ENCODE peak calls at places on chromosomes 7 and 10, in ten cellular contexts. One of them, this sample, is unnamed.

GRCh38 chr10:72083234-72084093 is 4.9 kb downstream of the SPOCK2 start:
- DNase-seq in body of pancreas: no peak
- DNase-seq in activated CD8-positive, alpha-beta memory T cell treated with anti-CD3 and anti-CD28 coated beads, Interleukin-2, amount 50 U/mL, for 48 hours: peak; percentile 68
- DNase-seq in T follicular helper cell: no peak
- DNase-seq in NAMALWA: no peak
- DNase-seq in fibroblast of mammary gland: no peak
- DNase-seq in M059J: no peak
- DNase-seq in NCI-H1092 treated with DMSO at 0.1 percent for 48 hours: no peak
- DNase-seq in cardiac fibroblast: no peak
- DNase-seq in left kidney: no peak
- DNase-seq in this sample: no peak

GRCh38 chr7:5429857-5430611 is 6.4 kb upstream of the TNRC18 start:
- DNase-seq in fibroblast of mammary gland: peak; percentile 49
- DNase-seq in left kidney: peak; percentile 84
- DNase-seq in cardiac fibroblast: peak; percentile 64
- DNase-seq in T follicular helper cell: no peak
- DNase-seq in M059J: peak; percentile 61
- DNase-seq in activated CD8-positive, alpha-beta memory T cell treated with anti-CD3 and anti-CD28 coated beads, Interleukin-2, amount 50 U/mL, for 48 hours: no peak
- DNase-seq in body of pancreas: peak; percentile 30
- DNase-seq in NCI-H1092 treated with DMSO at 0.1 percent for 48 hours: peak; percentile 63
- DNase-seq in NAMALWA: no peak
- DNase-seq in this sample: no peak

GRCh38 chr10:35384265-35384868 is 48.1 kb downstream of the CCNY start:
- DNase-seq in body of pancreas: no peak
- DNase-seq in T follicular helper cell: no peak
- DNase-seq in NCI-H1092 treated with DMSO at 0.1 percent for 48 hours: no peak
- DNase-seq in NAMALWA: no peak
- DNase-seq in fibroblast of mammary gland: peak; percentile 48
- DNase-seq in M059J: peak; percentile 8
- DNase-seq in activated CD8-positive, alpha-beta memory T cell treated with anti-CD3 and anti-CD28 coated beads, Interleukin-2, amount 50 U/mL, for 48 hours: no peak
- DNase-seq in left kidney: no peak
- DNase-seq in cardiac fibroblast: no peak
- DNase-seq in this sample: no peak

GRCh38 chr10:86632009-86632800 is 22.1 kb upstream of the OPN4 start:
- DNase-seq in T follicular helper cell: no peak
- DNase-seq in left kidney: peak; percentile 81
- DNase-seq in fibroblast of mammary gland: peak; percentile 14
- DNase-seq in NAMALWA: no peak
- DNase-seq in activated CD8-positive, alpha-beta memory T cell treated with anti-CD3 and anti-CD28 coated beads, Interleukin-2, amount 50 U/mL, for 48 hours: no peak
- DNase-seq in cardiac fibroblast: peak; percentile 21
- DNase-seq in body of pancreas: peak; percentile 72
- DNase-seq in NCI-H1092 treated with DMSO at 0.1 percent for 48 hours: peak; percentile 14
- DNase-seq in M059J: no peak
- DNase-seq in this sample: no peak

GRCh38 chr7:55048221-55048859 is 29.5 kb downstream of the EGFR start:
- DNase-seq in M059J: peak; percentile 44
- DNase-seq in left kidney: peak; percentile 56
- DNase-seq in fibroblast of mammary gland: peak; percentile 50
- DNase-seq in T follicular helper cell: no peak
- DNase-seq in activated CD8-positive, alpha-beta memory T cell treated with anti-CD3 and anti-CD28 coated beads, Interleukin-2, amount 50 U/mL, for 48 hours: no peak
- DNase-seq in NCI-H1092 treated with DMSO at 0.1 percent for 48 hours: peak; percentile 50
- DNase-seq in NAMALWA: no peak
- DNase-seq in body of pancreas: peak; percentile 64
- DNase-seq in cardiac fibroblast: no peak
- DNase-seq in this sample: no peak

GRCh38 chr7:98116656-98117461 is 10.2 kb downstream of the LMTK2 start:
- DNase-seq in cardiac fibroblast: no peak
- DNase-seq in T follicular helper cell: no peak
- DNase-seq in body of pancreas: peak; percentile 34
- DNase-seq in M059J: peak; percentile 70
- DNase-seq in NAMALWA: no peak
- DNase-seq in fibroblast of mammary gland: peak; percentile 16
- DNase-seq in NCI-H1092 treated with DMSO at 0.1 percent for 48 hours: no peak
- DNase-seq in left kidney: peak; percentile 58
- DNase-seq in activated CD8-positive, alpha-beta memory T cell treated with anti-CD3 and anti-CD28 coated beads, Interleukin-2, amount 50 U/mL, for 48 hours: no peak
- DNase-seq in this sample: no peak

GRCh38 chr7:8068892-8069686 is 100.5 kb downstream of the GLCCI1 start:
- DNase-seq in NCI-H1092 treated with DMSO at 0.1 percent for 48 hours: no peak
- DNase-seq in left kidney: no peak
- DNase-seq in activated CD8-positive, alpha-beta memory T cell treated with anti-CD3 and anti-CD28 coated beads, Interleukin-2, amount 50 U/mL, for 48 hours: no peak
- DNase-seq in cardiac fibroblast: no peak
- DNase-seq in fibroblast of mammary gland: no peak
- DNase-seq in body of pancreas: no peak
- DNase-seq in NAMALWA: no peak
- DNase-seq in T follicular helper cell: no peak
- DNase-seq in M059J: no peak
- DNase-seq in this sample: no peak

GRCh38 chr10:55627526-55628170 is 733.4 kb downstream of the ZWINT start:
- DNase-seq in activated CD8-positive, alpha-beta memory T cell treated with anti-CD3 and anti-CD28 coated beads, Interleukin-2, amount 50 U/mL, for 48 hours: no peak
- DNase-seq in NAMALWA: no peak
- DNase-seq in cardiac fibroblast: no peak
- DNase-seq in left kidney: peak; percentile 86
- DNase-seq in T follicular helper cell: no peak
- DNase-seq in fibroblast of mammary gland: no peak
- DNase-seq in M059J: no peak
- DNase-seq in body of pancreas: no peak
- DNase-seq in NCI-H1092 treated with DMSO at 0.1 percent for 48 hours: no peak
- DNase-seq in this sample: no peak

GRCh38 chr10:1050555-1050954 is 1.6 kb upstream of the IDI1 start:
- DNase-seq in cardiac fibroblast: no peak
- DNase-seq in left kidney: no peak
- DNase-seq in fibroblast of mammary gland: no peak
- DNase-seq in NCI-H1092 treated with DMSO at 0.1 percent for 48 hours: no peak
- DNase-seq in body of pancreas: no peak
- DNase-seq in NAMALWA: peak; percentile 86
- DNase-seq in activated CD8-positive, alpha-beta memory T cell treated with anti-CD3 and anti-CD28 coated beads, Interleukin-2, amount 50 U/mL, for 48 hours: no peak
- DNase-seq in M059J: no peak
- DNase-seq in T follicular helper cell: no peak
- DNase-seq in this sample: peak; percentile 18

GRCh38 chr10:17412323-17412722 is 42.1 kb downstream of the ST8SIA6 start:
- DNase-seq in activated CD8-positive, alpha-beta memory T cell treated with anti-CD3 and anti-CD28 coated beads, Interleukin-2, amount 50 U/mL, for 48 hours: no peak
- DNase-seq in M059J: no peak
- DNase-seq in fibroblast of mammary gland: no peak
- DNase-seq in NAMALWA: no peak
- DNase-seq in left kidney: peak; percentile 18
- DNase-seq in body of pancreas: peak; percentile 57
- DNase-seq in T follicular helper cell: no peak
- DNase-seq in NCI-H1092 treated with DMSO at 0.1 percent for 48 hours: no peak
- DNase-seq in cardiac fibroblast: no peak
- DNase-seq in this sample: no peak

GRCh38 chr10:68876919-68877250 is 24.2 kb upstream of the DDX50 start:
- DNase-seq in NAMALWA: no peak
- DNase-seq in M059J: no peak
- DNase-seq in fibroblast of mammary gland: no peak
- DNase-seq in activated CD8-positive, alpha-beta memory T cell treated with anti-CD3 and anti-CD28 coated beads, Interleukin-2, amount 50 U/mL, for 48 hours: no peak
- DNase-seq in cardiac fibroblast: no peak
- DNase-seq in T follicular helper cell: no peak
- DNase-seq in left kidney: peak; percentile 94
- DNase-seq in NCI-H1092 treated with DMSO at 0.1 percent for 48 hours: peak; percentile 27
- DNase-seq in body of pancreas: no peak
- DNase-seq in this sample: no peak

GRCh38 chr10:121848082-121848481 is 79.7 kb downstream of the ATE1 start:
- DNase-seq in fibroblast of mammary gland: no peak
- DNase-seq in activated CD8-positive, alpha-beta memory T cell treated with anti-CD3 and anti-CD28 coated beads, Interleukin-2, amount 50 U/mL, for 48 hours: no peak
- DNase-seq in M059J: no peak
- DNase-seq in T follicular helper cell: no peak
- DNase-seq in left kidney: no peak
- DNase-seq in body of pancreas: no peak
- DNase-seq in NAMALWA: no peak
- DNase-seq in NCI-H1092 treated with DMSO at 0.1 percent for 48 hours: no peak
- DNase-seq in cardiac fibroblast: no peak
- DNase-seq in this sample: no peak

GRCh38 chr10:44051584-44052385 is 333.1 kb downstream of the CXCL12 start:
- DNase-seq in fibroblast of mammary gland: peak; percentile 86
- DNase-seq in cardiac fibroblast: peak; percentile 59
- DNase-seq in T follicular helper cell: no peak
- DNase-seq in activated CD8-positive, alpha-beta memory T cell treated with anti-CD3 and anti-CD28 coated beads, Interleukin-2, amount 50 U/mL, for 48 hours: no peak
- DNase-seq in M059J: peak; percentile 88
- DNase-seq in left kidney: peak; percentile 40
- DNase-seq in body of pancreas: peak; percentile 63
- DNase-seq in NAMALWA: no peak
- DNase-seq in NCI-H1092 treated with DMSO at 0.1 percent for 48 hours: no peak
- DNase-seq in this sample: no peak